ENCODE peak calls at places on chromosomes 1 and 21, in seven cellular contexts. V, H, B, L, W, Y and Q are unnamed samples.

GRCh38 chr1:194975913-194976312 is 1632.3 kb downstream of the KCNT2 start:
- DNase-seq in V (no peak), H (no peak), L (no peak), Y (no peak), B (no peak), W (no peak), Q (peak)

GRCh38 chr1:200972985-200973742 is 50.4 kb downstream of the KIF21B start:
- DNase-seq in Y (no peak), H (no peak), B (no peak), L (peak), W (no peak), V (no peak), Q (no peak)

GRCh38 chr1:156083800-156084790 is 1.8 kb upstream of the MEX3A start:
- DNase-seq in V (no peak), Y (no peak), H (no peak), W (no peak), B (no peak), L (no peak), Q (no peak)

GRCh38 chr1:10280442-10281350 is 70.3 kb downstream of the KIF1B start:
- DNase-seq in H (no peak), B (no peak), V (no peak), L (no peak), Y (no peak), W (no peak), Q (no peak)

GRCh38 chr1:31040038-31040437 is 25.5 kb downstream of the PUM1 start:
- DNase-seq in V (no peak), B (no peak), L (no peak), W (no peak), Y (no peak), H (no peak), Q (no peak)

GRCh38 chr1:40712997-40713396 is 21.5 kb downstream of the NFYC start:
- DNase-seq in L (no peak), V (no peak), Y (no peak), H (peak), B (no peak), W (peak), Q (no peak)

GRCh38 chr21:32733356-32733755 is 5.5 kb upstream of the SYNJ1 start:
- DNase-seq in V (no peak), W (no peak), H (no peak), L (no peak), Y (no peak), B (no peak), Q (no peak)

GRCh38 chr1:8727809-8728213 is 89.6 kb downstream of the RERE start:
- DNase-seq in B (no peak), V (no peak), Y (no peak), W (no peak), H (peak), L (no peak), Q (no peak)

GRCh38 chr1:213761845-213762407 is 225.8 kb upstream of the PROX1 start:
- DNase-seq in B (no peak), L (no peak), W (no peak), V (no peak), H (no peak), Y (no peak), Q (no peak)

GRCh38 chr1:27343639-27344025 is 1.8 kb downstream of the SYTL1 start:
- DNase-seq in B (no peak), Y (no peak), H (no peak), V (no peak), W (no peak), L (peak), Q (no peak)

GRCh38 chr1:69494171-69494570 is 73.6 kb upstream of the LRRC7 start:
- DNase-seq in V (no peak), H (no peak), W (no peak), Y (no peak), B (no peak), L (peak), Q (no peak)

GRCh38 chr1:8423134-8423701 is 105.3 kb downstream of the SLC45A1 start:
- DNase-seq in V (peak), L (peak), W (peak), H (peak), Y (no peak), B (no peak), Q (peak)

GRCh38 chr1:61851849-61852692 is 109.8 kb downstream of the PATJ start:
- DNase-seq in B (no peak), L (peak), V (no peak), W (peak), Y (no peak), H (no peak), Q (peak)

GRCh38 chr1:42320689-42321088 is 14.3 kb downstream of the FOXJ3 start:
- DNase-seq in W (no peak), L (no peak), B (no peak), V (no peak), H (no peak), Y (no peak), Q (no peak)

GRCh38 chr1:94270801-94271203 is 33.4 kb upstream of the ARHGAP29 start:
- DNase-seq in V (no peak), W (no peak), Y (no peak), L (no peak), B (no peak), H (no peak), Q (peak)

GRCh38 chr1:236258114-236258609 is 23.6 kb downstream of the ERO1B start:
- DNase-seq in Y (no peak), V (no peak), H (no peak), L (no peak), B (no peak), W (no peak), Q (no peak)

GRCh38 chr21:42037943-42038342 is 27.8 kb upstream of the ZBTB21 start:
- DNase-seq in W (no peak), V (no peak), B (no peak), H (no peak), Y (no peak), L (no peak), Q (no peak)

GRCh38 chr1:212431656-212432055 is 1.1 kb upstream of the NENF start:
- DNase-seq in H (no peak), B (no peak), W (no peak), L (peak), V (no peak), Y (no peak), Q (no peak)

GRCh38 chr1:43072314-43072713 is 99.8 kb downstream of the EBNA1BP2 start:
- DNase-seq in V (no peak), Y (no peak), H (no peak), B (no peak), L (peak), W (no peak), Q (no peak)

GRCh38 chr1:118928739-118929554 is 59.2 kb downstream of the TBX15 start:
- DNase-seq in B (no peak), V (no peak), W (no peak), Y (no peak), H (no peak), L (peak), Q (no peak)

GRCh38 chr1:31647106-31647505 is 2.4 kb upstream of the PEF1 start:
- DNase-seq in B (peak), Y (no peak), W (no peak), L (peak), V (no peak), H (no peak), Q (peak)

GRCh38 chr1:9900142-9901043 is 9.7 kb downstream of the CTNNBIP1 start:
- DNase-seq in Y (peak), V (no peak), B (no peak), W (peak), H (peak), L (peak), Q (no peak)

GRCh38 chr1:210692796-210693195 is 364.1 kb downstream of the HHAT start:
- DNase-seq in H (no peak), Y (no peak), L (no peak), V (no peak), B (no peak), W (no peak), Q (no peak)

GRCh38 chr1:9676815-9677393 is 25.4 kb downstream of the PIK3CD start:
- DNase-seq in V (no peak), Y (no peak), L (no peak), H (no peak), W (no peak), B (no peak), Q (peak)

GRCh38 chr1:150564051-150564991 is 15.1 kb downstream of the MCL1 start:
- DNase-seq in Y (no peak), W (no peak), V (peak), L (peak), B (peak), H (no peak), Q (no peak)

GRCh38 chr1:31063636-31064035 is 1.9 kb downstream of the PUM1 start:
- DNase-seq in Y (no peak), V (no peak), W (no peak), L (peak), H (no peak), B (no peak), Q (no peak)

GRCh38 chr1:22983944-22984343 is 11.3 kb upstream of the LACTBL1 start:
- DNase-seq in Y (no peak), L (peak), B (no peak), W (no peak), V (no peak), H (no peak), Q (no peak)

GRCh38 chr1:26184086-26184485 is 6.3 kb upstream of the CATSPER4 start:
- DNase-seq in V (no peak), H (no peak), L (no peak), W (no peak), Y (no peak), B (no peak), Q (no peak)

GRCh38 chr1:147167361-147167760 is 4.9 kb downstream of the PRKAB2 start:
- DNase-seq in B (no peak), Y (no peak), W (no peak), V (no peak), H (no peak), L (peak), Q (peak)

GRCh38 chr1:160168609-160169369 is 17.4 kb downstream of the ATP1A4 start:
- DNase-seq in V (no peak), B (no peak), Y (no peak), H (no peak), L (peak), W (no peak), Q (no peak)
- H3K27ac ChIP-seq in V (no peak), B (no peak), Y (no peak), H (no peak), L (no peak), W (no peak), Q (no peak)

GRCh38 chr1:3393024-3393986 is 61.2 kb upstream of the ARHGEF16 start:
- DNase-seq in L (no peak), B (no peak), Y (no peak), W (no peak), V (no peak), H (peak), Q (peak)
- H3K4me3 ChIP-seq in L (no peak), B (peak), Y (no peak), W (peak), V (no peak), H (peak), Q (peak)

GRCh38 chr1:162702628-162703027 is 70.4 kb downstream of the DDR2 start:
- DNase-seq in L (peak), V (no peak), B (no peak), Y (no peak), H (no peak), W (no peak), Q (no peak)

GRCh38 chr1:162703708-162704107 is 71.4 kb downstream of the DDR2 start:
- DNase-seq in W (no peak), Y (no peak), V (peak), B (no peak), H (peak), L (no peak), Q (no peak)

GRCh38 chr1:162708286-162708685 is 76.0 kb downstream of the DDR2 start:
- DNase-seq in L (no peak), W (no peak), B (no peak), H (no peak), V (no peak), Y (no peak), Q (no peak)

GRCh38 chr1:162706003-162706402 is 73.7 kb downstream of the DDR2 start:
- DNase-seq in W (no peak), H (no peak), Y (no peak), L (peak), B (no peak), V (no peak), Q (no peak)

GRCh38 chr1:162704673-162705424 is 72.6 kb downstream of the DDR2 start:
- DNase-seq in V (no peak), B (no peak), H (peak), Y (no peak), W (no peak), L (no peak), Q (no peak)
- H3K27ac ChIP-seq in V (no peak), B (no peak), H (peak), Y (no peak), W (peak), L (no peak), Q (no peak)

GRCh38 chr1:6178751-6179563 is 1.2 kb downstream of the CHD5 start:
- DNase-seq in H (no peak), V (no peak), Y (no peak), B (no peak), L (no peak), W (no peak), Q (no peak)

GRCh38 chr1:6176751-6177150 is 3.4 kb downstream of the CHD5 start:
- DNase-seq in B (no peak), W (no peak), L (no peak), Y (no peak), V (no peak), H (no peak), Q (no peak)

GRCh38 chr1:6180215-6180577 is at the start of gene CHD5:
- DNase-seq in H (no peak), W (no peak), V (no peak), L (no peak), Y (no peak), B (no peak), Q (no peak)

GRCh38 chr1:6179564-6180175 is 451 bp downstream of the CHD5 start:
- DNase-seq in Y (no peak), V (no peak), H (no peak), B (no peak), L (no peak), W (no peak), Q (no peak)

GRCh38 chr1:6177681-6178380 is 2.3 kb downstream of the CHD5 start:
- DNase-seq in Y (no peak), H (no peak), V (no peak), W (no peak), B (no peak), L (no peak), Q (no peak)
- H3K4me3 ChIP-seq in Y (no peak), H (no peak), V (no peak), W (no peak), B (no peak), L (no peak), Q (no peak)

GRCh38 chr1:15371610-15372539 is 37.8 kb upstream of the EFHD2 start:
- DNase-seq in V (no peak), H (no peak), L (peak), B (no peak), W (no peak), Y (no peak), Q (no peak)

GRCh38 chr1:15368888-15369287 is 40.8 kb upstream of the EFHD2 start:
- DNase-seq in H (no peak), L (no peak), B (no peak), V (no peak), W (no peak), Y (no peak), Q (no peak)

GRCh38 chr1:15370781-15371467 is 38.8 kb upstream of the EFHD2 start:
- DNase-seq in B (no peak), Y (no peak), L (no peak), V (peak), W (no peak), H (peak), Q (no peak)

GRCh38 chr1:15364740-15365139 is 44.9 kb upstream of the EFHD2 start:
- DNase-seq in W (no peak), Y (no peak), B (no peak), L (no peak), H (no peak), V (no peak), Q (no peak)

DNA sequence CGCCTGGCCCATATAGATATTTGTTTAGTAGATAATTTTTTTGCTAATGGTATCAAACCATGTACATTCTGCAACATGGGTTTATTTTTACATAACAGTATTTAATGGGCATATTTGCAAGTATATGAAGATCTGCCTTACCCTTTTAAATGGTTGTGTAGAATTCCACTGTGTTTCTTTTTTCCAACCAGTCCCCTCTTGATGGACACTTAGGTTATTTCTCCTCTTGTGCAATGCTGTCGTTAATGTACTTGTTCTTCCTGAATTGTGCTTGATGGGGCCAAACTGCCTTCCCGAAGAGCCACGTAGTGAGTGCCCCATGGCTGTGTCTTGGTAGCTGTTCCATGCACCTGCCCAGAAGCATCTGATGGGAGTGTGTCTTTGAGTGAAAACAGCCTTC is 39.4 kb upstream of the EFHD2 start:
- DNase-seq in H (no peak), Y (no peak), L (no peak), B (no peak), W (no peak), V (no peak), Q (no peak)
- H3K27ac ChIP-seq in H (peak), Y (no peak), L (no peak), B (no peak), W (no peak), V (no peak), Q (no peak)

GRCh38 chr1:169312084-169312954 is 55.3 kb downstream of the NME7 start:
- DNase-seq in H (no peak), L (peak), W (no peak), Y (no peak), B (no peak), V (no peak), Q (peak)
- H3K4me3 ChIP-seq in H (no peak), L (no peak), W (no peak), Y (no peak), B (no peak), V (no peak), Q (no peak)